ENCODE peak calls at places on chromosomes 11 and 22, in four cellular contexts. One of them, this sample, is unnamed.

GRCh38 chr22:39514373-39514973 is 5.9 kb upstream of the ATF4 start:
- DNase-seq in IMR-90: peak
- DNase-seq in K562: no peak
- DNase-seq in GM12878: no peak
- DNase-seq in this sample: peak

GRCh38 chr22:47553436-47553835 is 791.0 kb downstream of the TBC1D22A start:
- DNase-seq in IMR-90: no peak
- DNase-seq in K562: no peak
- DNase-seq in GM12878: no peak
- DNase-seq in this sample: no peak

GRCh38 chr11:123239371-123240150 is 44.5 kb upstream of the CLMP start:
- DNase-seq in IMR-90: peak
- DNase-seq in K562: no peak
- DNase-seq in GM12878: no peak
- DNase-seq in this sample: no peak

GRCh38 chr11:70201876-70202861 is 927 bp upstream of the FADD start:
- DNase-seq in IMR-90: no peak
- DNase-seq in K562: no peak
- DNase-seq in GM12878: no peak
- DNase-seq in this sample: no peak

GRCh38 chr22:44192098-44192810 is 11.5 kb downstream of the PARVG start:
- DNase-seq in IMR-90: no peak
- DNase-seq in K562: peak
- DNase-seq in GM12878: no peak
- DNase-seq in this sample: peak

GRCh38 chr11:86193297-86194095 is 51.1 kb upstream of the EED start:
- DNase-seq in IMR-90: peak
- DNase-seq in K562: peak
- DNase-seq in GM12878: peak
- DNase-seq in this sample: peak

GRCh38 chr22:44202261-44202789 is 21.6 kb downstream of the PARVG start:
- DNase-seq in IMR-90: peak
- DNase-seq in K562: no peak
- DNase-seq in GM12878: no peak
- DNase-seq in this sample: no peak

GRCh38 chr22:27467039-27467438 is 334.5 kb downstream of the MN1 start:
- DNase-seq in IMR-90: no peak
- DNase-seq in K562: no peak
- DNase-seq in GM12878: no peak
- DNase-seq in this sample: no peak

GRCh38 chr11:133951484-133952198 is 5.1 kb downstream of the IGSF9B start:
- DNase-seq in IMR-90: peak
- DNase-seq in K562: no peak
- DNase-seq in GM12878: no peak
- DNase-seq in this sample: no peak

GRCh38 chr11:34028407-34028804 is 23.1 kb upstream of the CAPRIN1 start:
- DNase-seq in IMR-90: peak
- DNase-seq in K562: no peak
- DNase-seq in GM12878: no peak
- DNase-seq in this sample: no peak

GRCh38 chr22:31045900-31046587 is 35.1 kb upstream of the SMTN start:
- DNase-seq in IMR-90: no peak
- DNase-seq in K562: peak
- DNase-seq in GM12878: no peak
- DNase-seq in this sample: no peak

GRCh38 chr22:24727218-24727851 is 47.2 kb downstream of the PIWIL3 start:
- DNase-seq in IMR-90: peak
- DNase-seq in K562: peak
- DNase-seq in GM12878: no peak
- DNase-seq in this sample: peak

GRCh38 chr11:134331565-134332188 is at the start of gene GLB1L2:
- DNase-seq in IMR-90: no peak
- DNase-seq in K562: peak
- DNase-seq in GM12878: no peak
- DNase-seq in this sample: peak

GRCh38 chr11:102784380-102784779 is 4.0 kb upstream of the MMP10 start:
- DNase-seq in IMR-90: no peak
- DNase-seq in K562: no peak
- DNase-seq in GM12878: no peak
- DNase-seq in this sample: no peak

GRCh38 chr22:47176573-47177333 is 414.3 kb downstream of the TBC1D22A start:
- DNase-seq in IMR-90: no peak
- DNase-seq in K562: no peak
- DNase-seq in GM12878: no peak
- DNase-seq in this sample: no peak

GRCh38 chr22:32994046-32994827 is 63.9 kb downstream of the SYN3 start:
- DNase-seq in IMR-90: no peak
- DNase-seq in K562: no peak
- DNase-seq in GM12878: no peak
- DNase-seq in this sample: no peak

GRCh38 chr22:41535244-41535643 is 9.0 kb downstream of the POLR3H start:
- DNase-seq in IMR-90: no peak
- DNase-seq in K562: peak
- DNase-seq in GM12878: no peak
- DNase-seq in this sample: no peak

GRCh38 chr11:27158763-27159679 is 118.4 kb downstream of the BBOX1 start:
- DNase-seq in IMR-90: peak
- DNase-seq in K562: peak
- DNase-seq in GM12878: no peak
- DNase-seq in this sample: peak

GRCh38 chr22:38718414-38718813 is 12.7 kb downstream of the GTPBP1 start:
- DNase-seq in IMR-90: peak
- DNase-seq in K562: no peak
- DNase-seq in GM12878: no peak
- DNase-seq in this sample: peak

GRCh38 chr11:117856892-117857291 is 19.6 kb downstream of the FXYD6 start:
- DNase-seq in IMR-90: no peak
- DNase-seq in K562: no peak
- DNase-seq in GM12878: no peak
- DNase-seq in this sample: no peak

GRCh38 chr22:42697542-42698013 is 23.1 kb downstream of the A4GALT start:
- DNase-seq in IMR-90: peak
- DNase-seq in K562: no peak
- DNase-seq in GM12878: no peak
- DNase-seq in this sample: peak

GRCh38 chr22:21642584-21643448 is 714 bp downstream of the SDF2L1 start:
- DNase-seq in IMR-90: peak
- DNase-seq in K562: peak
- DNase-seq in GM12878: no peak
- DNase-seq in this sample: peak

GRCh38 chr11:70502677-70503076 is 104.3 kb downstream of the CTTN start:
- DNase-seq in IMR-90: no peak
- DNase-seq in K562: no peak
- DNase-seq in GM12878: no peak
- DNase-seq in this sample: no peak

GRCh38 chr11:74480683-74481417 is 12.7 kb downstream of the LIPT2 start:
- DNase-seq in IMR-90: no peak
- DNase-seq in K562: no peak
- DNase-seq in GM12878: no peak
- DNase-seq in this sample: no peak

GRCh38 chr11:124917115-124917637 is 1.9 kb upstream of the HEPN1 start:
- DNase-seq in IMR-90: peak
- DNase-seq in K562: no peak
- DNase-seq in GM12878: no peak
- DNase-seq in this sample: no peak

GRCh38 chr11:82765466-82766034 is 31.9 kb upstream of the FAM181B start:
- DNase-seq in IMR-90: no peak
- DNase-seq in K562: no peak
- DNase-seq in GM12878: no peak
- DNase-seq in this sample: no peak

GRCh38 chr22:50267591-50268390 is 2.4 kb downstream of the MAPK11 start:
- DNase-seq in IMR-90: peak
- DNase-seq in K562: peak
- DNase-seq in GM12878: no peak
- DNase-seq in this sample: peak

GRCh38 chr11:16184588-16184987 is 171.8 kb downstream of the SOX6 start:
- DNase-seq in IMR-90: peak
- DNase-seq in K562: no peak
- DNase-seq in GM12878: no peak
- DNase-seq in this sample: peak

GRCh38 chr22:30294066-30294465 is 4.8 kb upstream of the CASTOR1 start:
- DNase-seq in IMR-90: no peak
- DNase-seq in K562: no peak
- DNase-seq in GM12878: no peak
- DNase-seq in this sample: no peak

GRCh38 chr11:3057069-3057963 is at the start of gene CARS1:
- DNase-seq in IMR-90: peak
- DNase-seq in K562: peak
- DNase-seq in GM12878: peak
- DNase-seq in this sample: peak

GRCh38 chr11:3060436-3061025 is 3.3 kb upstream of the CARS1 start:
- DNase-seq in IMR-90: no peak
- DNase-seq in K562: no peak
- DNase-seq in GM12878: no peak
- DNase-seq in this sample: no peak

GRCh38 chr11:3056296-3057068 is 741 bp downstream of the CARS1 start:
- DNase-seq in IMR-90: no peak
- DNase-seq in K562: no peak
- DNase-seq in GM12878: no peak
- DNase-seq in this sample: peak

GRCh38 chr11:3055881-3056280 is 1.3 kb downstream of the CARS1 start:
- DNase-seq in IMR-90: no peak
- DNase-seq in K562: no peak
- DNase-seq in GM12878: no peak
- DNase-seq in this sample: no peak

GRCh38 chr11:3058753-3059664 is 1.8 kb upstream of the CARS1 start:
- DNase-seq in IMR-90: peak
- DNase-seq in K562: peak
- DNase-seq in GM12878: no peak
- DNase-seq in this sample: peak
- H3K4me2 ChIP-seq in IMR-90: peak
- H3K4me2 ChIP-seq in K562: peak
- H3K4me2 ChIP-seq in GM12878: no peak
- H3K4me2 ChIP-seq in this sample: no peak

GRCh38 chr11:44877908-44878459 is 72.7 kb downstream of the TP53I11 start:
- DNase-seq in IMR-90: no peak
- DNase-seq in K562: no peak
- DNase-seq in GM12878: no peak
- DNase-seq in this sample: peak

GRCh38 chr11:44880511-44880910 is 70.2 kb downstream of the TP53I11 start:
- DNase-seq in IMR-90: no peak
- DNase-seq in K562: no peak
- DNase-seq in GM12878: no peak
- DNase-seq in this sample: no peak

GRCh38 chr11:44880953-44881352 is 69.7 kb downstream of the TP53I11 start:
- DNase-seq in IMR-90: no peak
- DNase-seq in K562: no peak
- DNase-seq in GM12878: no peak
- DNase-seq in this sample: no peak

GRCh38 chr11:44878696-44879095 is 72.0 kb downstream of the TP53I11 start:
- DNase-seq in IMR-90: no peak
- DNase-seq in K562: no peak
- DNase-seq in GM12878: no peak
- DNase-seq in this sample: no peak

DNA sequence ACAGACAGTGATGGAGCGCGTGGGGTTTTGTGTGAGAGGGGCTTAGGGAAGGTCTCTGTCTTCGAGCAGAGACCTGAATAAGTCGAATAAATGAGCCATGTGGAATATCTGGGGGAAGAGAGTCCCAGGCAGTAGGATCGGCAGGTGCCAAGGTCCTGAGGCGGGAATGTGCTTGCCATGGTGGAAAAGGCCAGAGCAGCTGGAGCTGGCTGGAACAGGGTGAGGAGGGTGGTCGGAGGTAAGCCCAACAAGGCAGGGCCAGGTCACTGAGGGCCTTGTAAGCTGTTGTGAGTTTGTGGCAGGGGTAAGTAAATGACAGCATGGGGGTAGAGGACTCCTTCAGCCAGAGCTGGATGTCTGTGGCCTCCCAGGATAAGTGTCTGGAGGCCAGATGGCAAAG is 71.3 kb downstream of the TP53I11 start:
- DNase-seq in IMR-90: no peak
- DNase-seq in K562: no peak
- DNase-seq in GM12878: no peak
- DNase-seq in this sample: no peak
- TF ChIP-seq FOS in IMR-90: no peak
- TF ChIP-seq FOS in K562: no peak
- TF ChIP-seq FOS in GM12878: no peak
- TF ChIP-seq FOS in this sample: no peak

DNA sequence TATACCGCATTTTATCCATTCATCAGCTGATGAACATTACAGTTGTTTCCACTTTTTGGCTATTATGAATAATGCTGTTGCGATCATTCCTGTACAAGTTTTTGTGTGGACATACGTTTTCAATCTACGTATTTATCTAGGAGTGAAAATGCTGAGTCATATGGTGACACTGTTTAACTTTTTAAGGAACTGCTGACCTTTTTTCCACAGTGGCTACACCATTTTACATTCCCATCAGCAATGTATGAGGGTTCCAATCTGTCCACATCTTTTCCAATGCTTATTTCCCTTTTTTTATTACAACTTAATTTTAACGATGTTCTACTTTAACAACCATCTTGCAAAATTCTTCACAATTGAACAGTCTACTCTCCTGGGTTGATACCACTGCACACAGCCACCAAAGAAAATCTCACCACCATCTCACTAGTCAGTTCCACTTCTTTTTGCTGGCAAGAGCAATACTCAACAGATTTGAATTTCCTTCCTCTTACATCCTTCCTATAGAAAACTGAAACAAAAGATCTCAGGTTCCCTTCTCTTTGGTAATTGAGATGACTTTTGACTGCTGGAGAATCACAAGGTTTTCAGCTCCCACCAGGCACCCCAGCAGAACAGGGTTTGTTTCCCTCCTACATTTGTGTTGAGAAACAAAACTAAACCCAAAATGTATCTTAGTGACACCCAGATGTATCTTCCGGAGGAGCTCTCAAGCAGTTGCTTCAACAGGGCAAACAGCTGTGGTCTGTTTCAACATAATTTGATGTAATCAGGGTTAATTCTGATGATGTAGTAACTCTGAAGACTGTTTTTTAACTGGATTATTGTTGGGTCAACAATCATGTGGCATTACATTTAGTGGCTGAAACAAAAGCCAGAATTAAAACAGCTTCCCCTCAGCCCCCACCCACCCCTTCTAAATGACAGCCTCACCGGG is 7.0 kb upstream of the GAB2 start:
- DNase-seq in IMR-90: peak
- DNase-seq in K562: no peak
- DNase-seq in GM12878: peak
- DNase-seq in this sample: peak
- H2AFZ ChIP-seq in IMR-90: no peak
- H2AFZ ChIP-seq in K562: peak
- H2AFZ ChIP-seq in GM12878: peak
- H2AFZ ChIP-seq in this sample: no peak

DNA sequence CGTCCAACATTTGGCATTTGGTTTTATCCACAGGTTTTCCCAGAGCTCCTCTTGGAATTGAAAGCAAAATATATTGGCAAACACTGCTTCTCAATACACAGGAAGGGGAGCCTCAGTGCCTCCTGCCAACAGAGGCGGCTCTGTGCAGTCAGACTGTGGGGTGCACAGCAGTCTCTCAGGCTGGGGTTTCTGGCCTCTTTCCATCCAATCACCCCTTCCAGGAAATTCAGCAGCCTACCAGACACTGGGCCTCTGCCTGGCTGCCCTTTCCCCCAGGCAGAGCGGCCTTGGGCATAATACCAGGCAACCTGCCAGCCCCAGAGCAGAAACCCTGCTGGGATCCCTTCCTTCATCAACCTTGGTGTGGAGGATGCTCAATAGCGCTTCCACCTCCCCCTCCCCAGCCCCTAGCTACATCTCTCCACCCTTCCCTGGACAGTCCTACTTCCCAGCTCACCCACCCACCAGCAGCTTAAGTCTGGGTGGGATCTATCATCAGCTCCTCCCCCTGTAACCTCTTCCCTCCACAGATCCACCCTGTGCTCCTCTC is 17.8 kb upstream of the RAPSN start:
- DNase-seq in IMR-90: no peak
- DNase-seq in K562: no peak
- DNase-seq in GM12878: no peak
- DNase-seq in this sample: peak
- H3K4me2 ChIP-seq in IMR-90: peak
- H3K4me2 ChIP-seq in K562: no peak
- H3K4me2 ChIP-seq in GM12878: no peak
- H3K4me2 ChIP-seq in this sample: peak

This sample was measured in endothelial cell of umbilical vein.